ENCODE peak calls at places on chromosomes 4 and X, in six cellular contexts. P, K, I, N, Z and X are unnamed samples.

GRCh38 chr4:31390849-31391248 is 670.7 kb downstream of the PCDH7 start:
- DNase-seq in P (no peak), K (no peak), I (no peak), N (no peak), Z (no peak), X (no peak)

GRCh38 chrX:9844936-9845573 is 58.8 kb downstream of the SHROOM2 start:
- DNase-seq in P (no peak), K (no peak), I (no peak), N (no peak), Z (no peak), X (no peak)

GRCh38 chr4:54281060-54281781 is 52.1 kb downstream of the PDGFRA start:
- DNase-seq in P (peak), K (no peak), I (peak), N (no peak), Z (peak), X (peak)

GRCh38 chr4:76539979-76540378 is 105.0 kb downstream of the SHROOM3 start:
- DNase-seq in P (no peak), K (no peak), I (peak), N (no peak), Z (peak), X (peak)

GRCh38 chr4:176002007-176002623 is 63.5 kb upstream of the WDR17 start:
- DNase-seq in P (peak), K (peak), I (peak), N (no peak), Z (no peak), X (peak)

GRCh38 chr4:19455850-19456602 is 795.7 kb upstream of the SLIT2 start:
- DNase-seq in P (no peak), K (no peak), I (no peak), N (no peak), Z (no peak), X (peak)

GRCh38 chr4:157911662-157912061 is 261.2 kb downstream of the GASK1B start:
- DNase-seq in P (no peak), K (no peak), I (no peak), N (no peak), Z (no peak), X (no peak)

GRCh38 chrX:16082470-16083085 is 40.8 kb upstream of the GRPR start:
- DNase-seq in P (no peak), K (no peak), I (no peak), N (no peak), Z (no peak), X (no peak)

GRCh38 chr4:129668092-129668491 is 572.1 kb downstream of the C4orf33 start:
- DNase-seq in P (no peak), K (no peak), I (no peak), N (no peak), Z (no peak), X (no peak)

GRCh38 chrX:41352329-41352801 is 18.4 kb downstream of the DDX3X start:
- DNase-seq in P (no peak), K (no peak), I (no peak), N (no peak), Z (no peak), X (no peak)

GRCh38 chr4:1208266-1208961 is 36.0 kb upstream of the SPON2 start:
- DNase-seq in P (peak), K (no peak), I (peak), N (no peak), Z (no peak), X (no peak)

GRCh38 chrX:139905041-139905440 is 27.8 kb downstream of the ATP11C start:
- DNase-seq in P (no peak), K (no peak), I (peak), N (no peak), Z (no peak), X (no peak)

GRCh38 chr4:139609647-139610046 is 53.6 kb upstream of the SETD7 start:
- DNase-seq in P (no peak), K (no peak), I (peak), N (no peak), Z (peak), X (peak)

GRCh38 chrX:49256268-49256995 is 8.1 kb downstream of the FOXP3 start:
- DNase-seq in P (no peak), K (no peak), I (no peak), N (no peak), Z (no peak), X (no peak)

GRCh38 chr4:182880387-182881356 is 36.5 kb downstream of the DCTD start:
- DNase-seq in P (no peak), K (peak), I (no peak), N (no peak), Z (peak), X (peak)

GRCh38 chr4:128450326-128451120 is 162.9 kb upstream of the PGRMC2 start:
- DNase-seq in P (no peak), K (no peak), I (peak), N (no peak), Z (no peak), X (no peak)